ENCODE peak calls at places on chromosome 9, in four cellular contexts. C, B, A and K are unnamed samples.

GRCh38 chr9:13113201-13113600 is 166.3 kb downstream of the MPDZ start:
- DNase-seq in C (no peak), B (no peak), A (no peak), K (no peak)

GRCh38 chr9:91419222-91420191 is 4.1 kb downstream of the NFIL3 start:
- DNase-seq in C (peak), B (no peak), A (no peak), K (no peak)

GRCh38 chr9:98780059-98780749 is 16.2 kb downstream of the ANKS6 start:
- DNase-seq in C (no peak), B (peak), A (no peak), K (no peak)

GRCh38 chr9:109278848-109279247 is 42.0 kb downstream of the EPB41L4B start:
- DNase-seq in C (no peak), B (no peak), A (no peak), K (no peak)

GRCh38 chr9:33187519-33188218 is 20.5 kb upstream of the B4GALT1 start:
- DNase-seq in C (no peak), B (no peak), A (no peak), K (no peak)

GRCh38 chr9:15642369-15642962 is 89.6 kb downstream of the CCDC171 start:
- DNase-seq in C (no peak), B (peak), A (no peak), K (no peak)

GRCh38 chr9:2317591-2317990 is 302.4 kb downstream of the SMARCA2 start:
- DNase-seq in C (no peak), B (no peak), A (no peak), K (no peak)

GRCh38 chr9:33082538-33083326 is 6.3 kb upstream of the SMU1 start:
- DNase-seq in C (peak), B (no peak), A (no peak), K (peak)

GRCh38 chr9:132788378-132788777 is 89.7 kb downstream of the AK8 start:
- DNase-seq in C (no peak), B (no peak), A (no peak), K (no peak)

GRCh38 chr9:106883030-106883429 is 20.1 kb downstream of the ZNF462 start:
- DNase-seq in C (no peak), B (peak), A (no peak), K (no peak)

GRCh38 chr9:31034311-31034710 is 1350.1 kb upstream of the ACO1 start:
- DNase-seq in C (no peak), B (no peak), A (no peak), K (no peak)

GRCh38 chr9:137247135-137247915 is 3.8 kb upstream of the STPG3 start:
- DNase-seq in C (no peak), B (peak), A (no peak), K (no peak)

GRCh38 chr9:14418262-14419200 is 104.6 kb upstream of the NFIB start:
- DNase-seq in C (no peak), B (no peak), A (no peak), K (no peak)

GRCh38 chr9:77965445-77965844 is 66.2 kb downstream of the GNAQ start:
- DNase-seq in C (no peak), B (no peak), A (no peak), K (no peak)